ENCODE peak calls at places on chromosomes 12 and 14, in five cellular contexts. L, B, W, G and N are unnamed samples.

GRCh38 chr12:47825239-47825639 is 5.5 kb upstream of the HDAC7 start:
- DNase-seq in L (peak; percentile 21), B (no peak), W (no peak), G (no peak), N (no peak)

GRCh38 chr12:3076730-3077571 is at the start of gene TSPAN9:
- DNase-seq in L (peak; percentile 83), B (peak; percentile 37), W (peak; percentile 88), G (peak; percentile 75), N (peak; percentile 71)

GRCh38 chr12:111440631-111441030 is 34.9 kb downstream of the SH2B3 start:
- DNase-seq in L (no peak), B (no peak), W (no peak), G (no peak), N (no peak)

GRCh38 chr14:85223667-85224066 is 306.3 kb upstream of the FLRT2 start:
- DNase-seq in L (no peak), B (no peak), W (no peak), G (no peak), N (no peak)

GRCh38 chr12:111773801-111774551 is 7.2 kb downstream of the ALDH2 start:
- DNase-seq in L (no peak), B (peak; percentile 89), W (no peak), G (no peak), N (no peak)

GRCh38 chr14:103124501-103125001 is 1.3 kb downstream of the TNFAIP2 start:
- DNase-seq in L (no peak), B (no peak), W (no peak), G (no peak), N (no peak)

GRCh38 chr12:88391556-88391955 is 188.7 kb downstream of the KITLG start:
- DNase-seq in L (peak; percentile 10), B (no peak), W (no peak), G (no peak), N (peak; percentile 56)

GRCh38 chr12:122076743-122077495 is 1.6 kb upstream of the MLXIP start:
- DNase-seq in L (no peak), B (peak; percentile 42), W (no peak), G (no peak), N (no peak)

GRCh38 chr12:108166505-108166904 is 37.4 kb downstream of the WSCD2 start:
- DNase-seq in L (no peak), B (no peak), W (no peak), G (no peak), N (no peak)

GRCh38 chr12:88336071-88336768 is 194.1 kb downstream of the TMTC3 start:
- DNase-seq in L (no peak), B (no peak), W (no peak), G (no peak), N (no peak)

GRCh38 chr12:2372178-2372577 is 319.4 kb downstream of the CACNA1C start:
- DNase-seq in L (no peak), B (no peak), W (no peak), G (no peak), N (no peak)

GRCh38 chr12:46005151-46005797 is 14.9 kb upstream of the SCAF11 start:
- DNase-seq in L (peak; percentile 14), B (no peak), W (no peak), G (no peak), N (peak; percentile 34)

GRCh38 chr12:56677680-56678079 is 10.4 kb downstream of the PTGES3 start:
- DNase-seq in L (no peak), B (no peak), W (no peak), G (no peak), N (no peak)

GRCh38 chr12:94980577-94980976 is 22.9 kb downstream of the NDUFA12 start:
- DNase-seq in L (no peak), B (no peak), W (no peak), G (no peak), N (peak; percentile 34)

GRCh38 chr12:27822076-27822712 is 42.2 kb upstream of the MANSC4 start:
- DNase-seq in L (no peak), B (no peak), W (no peak), G (no peak), N (peak; percentile 95)

GRCh38 chr12:27824126-27824842 is 44.2 kb upstream of the MANSC4 start:
- DNase-seq in L (no peak), B (no peak), W (no peak), G (no peak), N (no peak)

GRCh38 chr12:27820564-27820963 is 40.5 kb upstream of the MANSC4 start:
- DNase-seq in L (no peak), B (no peak), W (no peak), G (no peak), N (peak; percentile 4)

GRCh38 chr12:27823038-27823437 is 43.0 kb upstream of the MANSC4 start:
- DNase-seq in L (no peak), B (no peak), W (no peak), G (no peak), N (no peak)

GRCh38 chr12:27821259-27821973 is 41.4 kb upstream of the MANSC4 start:
- DNase-seq in L (peak; percentile 79), B (peak; percentile 67), W (peak; percentile 70), G (no peak), N (peak; percentile 89)
- H3K4me3 ChIP-seq in L (no peak overlapping the region), B (no peak overlapping the region), W (no peak overlapping the region), G (no peak overlapping the region), N (peak overlapping the region; percentile 6)

GRCh38 chr12:103334447-103334846 is 161.3 kb downstream of the C12orf42 start:
- DNase-seq in L (no peak), B (no peak), W (no peak), G (no peak), N (no peak)
- TF ChIP-seq JUN in L (no peak), B (no peak), W (no peak), G (no peak), N (no peak)

DNA sequence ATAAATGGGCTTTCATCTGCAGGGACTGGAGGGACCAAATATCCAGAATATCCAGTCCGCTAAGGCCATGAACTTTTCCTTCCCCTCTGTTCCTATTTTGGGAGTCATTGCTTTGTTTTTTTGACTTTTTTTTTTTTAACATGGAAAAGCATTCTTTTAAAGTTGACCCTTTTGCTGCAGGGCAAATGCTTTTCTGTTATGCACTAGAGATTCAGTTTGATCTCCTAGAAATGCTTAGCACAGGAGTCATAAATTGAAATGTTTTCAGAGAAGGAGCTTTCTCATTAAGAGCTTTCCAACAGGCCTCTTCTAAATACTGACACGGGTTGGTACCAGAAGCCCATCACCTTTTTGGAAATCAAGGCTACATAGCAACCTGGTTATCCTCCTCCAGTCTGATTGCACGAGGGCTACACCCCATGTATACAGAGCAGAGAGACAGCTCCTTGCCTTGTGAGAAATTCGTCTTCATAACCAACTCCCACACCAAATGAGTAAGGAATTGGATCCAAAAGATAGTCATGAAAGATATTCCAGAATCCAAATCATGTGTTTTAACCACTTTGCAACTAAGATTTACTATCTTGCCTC is 389.6 kb downstream of the ZFP36L1 start:
- DNase-seq in L (no peak), B (no peak), W (no peak), G (no peak), N (peak; percentile 84)
- H3K4me3 ChIP-seq in L (no peak overlapping the region), B (no peak overlapping the region), W (no peak overlapping the region), G (no peak overlapping the region), N (no peak overlapping the region)

GRCh38 chr12:79841248-79841877 is 93.5 kb downstream of the PPP1R12A start:
- DNase-seq in L (no peak), B (no peak), W (no peak), G (no peak), N (peak; percentile 90)
- TF ChIP-seq JUN in L (no peak), B (no peak), W (no peak), G (no peak), N (peak; percentile 34)